ENCODE peak calls at places on chromosomes 5 and 9, in ten cellular contexts. M is choroid plexus epithelial cell, Y is fibroblast of mammary gland, Q is fibroblast of pulmonary artery, W is cardiac muscle cell, V is GM20000, J is endothelial cell, B is mucosa of descending colon, T is neural crest cell, O is progenitor cell of endocrine pancreas. N is an unnamed sample.

GRCh38 chr5:158115468-158115867 is 256.5 kb upstream of the CLINT1 start:
- DNase-seq in M (no peak), Y (peak; percentile 92), Q (no peak), W (no peak), V (no peak), J (no peak), B (no peak), T (no peak), O (no peak), N (no peak)

GRCh38 chr5:56699588-56699987 is 115.8 kb upstream of the MAP3K1 start:
- DNase-seq in M (no peak), Y (no peak), Q (no peak), W (no peak), V (no peak), J (no peak), B (no peak), T (no peak), O (no peak), N (no peak)

GRCh38 chr9:826500-827280 is 14.8 kb upstream of the DMRT1 start:
- DNase-seq in M (no peak), Y (no peak), Q (no peak), W (no peak), V (no peak), J (no peak), B (no peak), T (no peak), O (no peak), N (no peak)

GRCh38 chr5:16072616-16073015 is 107.0 kb downstream of the MARCHF11 start:
- DNase-seq in M (no peak), Y (no peak), Q (no peak), W (no peak), V (no peak), J (no peak), B (no peak), T (no peak), O (no peak), N (no peak)

GRCh38 chr5:169765176-169765575 is 128.1 kb downstream of the DOCK2 start:
- DNase-seq in M (no peak), Y (peak; percentile 18), Q (no peak), W (peak; percentile 44), V (no peak), J (no peak), B (no peak), T (no peak), O (no peak), N (no peak)

GRCh38 chr9:110066929-110067716 is 140.8 kb downstream of the C9orf152 start:
- DNase-seq in M (peak; percentile 46), Y (peak; percentile 59), Q (peak; percentile 69), W (no peak), V (no peak), J (no peak), B (no peak), T (no peak), O (no peak), N (no peak)

GRCh38 chr5:179187681-179188575 is 127.8 kb downstream of the ZNF354C start:
- DNase-seq in M (no peak), Y (no peak), Q (no peak), W (no peak), V (no peak), J (no peak), B (no peak), T (no peak), O (no peak), N (no peak)

GRCh38 chr9:111036946-111037743 is 1.1 kb downstream of the LPAR1 start:
- DNase-seq in M (peak; percentile 66), Y (peak; percentile 56), Q (peak; percentile 55), W (no peak), V (peak; percentile 12), J (no peak), B (no peak), T (no peak), O (no peak), N (no peak)

GRCh38 chr5:134304306-134304705 is 62.7 kb downstream of the CDKL3 start:
- DNase-seq in M (no peak), Y (no peak), Q (no peak), W (no peak), V (no peak), J (no peak), B (no peak), T (no peak), O (no peak), N (no peak)

GRCh38 chr5:8956659-8957058 is 589.2 kb downstream of the SEMA5A start:
- DNase-seq in M (no peak), Y (no peak), Q (no peak), W (no peak), V (no peak), J (no peak), B (no peak), T (no peak), O (no peak), N (no peak)

GRCh38 chr5:8953016-8953415 is 592.9 kb downstream of the SEMA5A start:
- DNase-seq in M (no peak), Y (no peak), Q (no peak), W (no peak), V (peak; percentile 7), J (no peak), B (no peak), T (no peak), O (no peak), N (no peak)

GRCh38 chr5:8953911-8954310 is 592.0 kb downstream of the SEMA5A start:
- DNase-seq in M (no peak), Y (peak; percentile 3), Q (no peak), W (no peak), V (no peak), J (no peak), B (no peak), T (no peak), O (no peak), N (no peak)

GRCh38 chr5:8952147-8952546 is 593.7 kb downstream of the SEMA5A start:
- DNase-seq in M (no peak), Y (no peak), Q (no peak), W (no peak), V (no peak), J (no peak), B (no peak), T (no peak), O (no peak), N (no peak)

DNA sequence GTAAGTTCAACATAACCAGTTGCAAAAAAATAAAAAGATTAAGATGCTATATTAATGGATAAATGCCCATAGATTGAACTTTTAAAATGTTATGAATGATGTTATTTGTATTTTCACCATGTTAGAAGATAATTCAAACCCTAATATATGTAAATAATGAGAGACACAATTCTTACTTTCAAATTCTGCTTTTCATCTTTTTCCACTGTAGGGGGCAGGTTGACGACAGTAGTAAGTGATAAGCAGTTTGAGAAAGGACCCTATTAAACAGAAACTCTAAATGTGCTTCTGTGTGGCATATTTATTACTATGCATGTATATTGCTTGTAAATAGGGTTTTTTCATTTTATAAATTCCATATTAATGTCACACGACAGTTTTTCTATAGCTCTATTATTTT is 591.1 kb downstream of the SEMA5A start:
- DNase-seq in M (peak; percentile 49), Y (peak; percentile 19), Q (no peak), W (no peak), V (no peak), J (no peak), B (no peak), T (no peak), O (no peak), N (no peak)
- TF ChIP-seq CTCF in M (peak; percentile 50), Y (peak; percentile 32), Q (peak; percentile 21), W (no peak), V (no peak), J (no peak), B (no peak), T (peak; percentile 14), O (no peak), N (no peak)

DNA sequence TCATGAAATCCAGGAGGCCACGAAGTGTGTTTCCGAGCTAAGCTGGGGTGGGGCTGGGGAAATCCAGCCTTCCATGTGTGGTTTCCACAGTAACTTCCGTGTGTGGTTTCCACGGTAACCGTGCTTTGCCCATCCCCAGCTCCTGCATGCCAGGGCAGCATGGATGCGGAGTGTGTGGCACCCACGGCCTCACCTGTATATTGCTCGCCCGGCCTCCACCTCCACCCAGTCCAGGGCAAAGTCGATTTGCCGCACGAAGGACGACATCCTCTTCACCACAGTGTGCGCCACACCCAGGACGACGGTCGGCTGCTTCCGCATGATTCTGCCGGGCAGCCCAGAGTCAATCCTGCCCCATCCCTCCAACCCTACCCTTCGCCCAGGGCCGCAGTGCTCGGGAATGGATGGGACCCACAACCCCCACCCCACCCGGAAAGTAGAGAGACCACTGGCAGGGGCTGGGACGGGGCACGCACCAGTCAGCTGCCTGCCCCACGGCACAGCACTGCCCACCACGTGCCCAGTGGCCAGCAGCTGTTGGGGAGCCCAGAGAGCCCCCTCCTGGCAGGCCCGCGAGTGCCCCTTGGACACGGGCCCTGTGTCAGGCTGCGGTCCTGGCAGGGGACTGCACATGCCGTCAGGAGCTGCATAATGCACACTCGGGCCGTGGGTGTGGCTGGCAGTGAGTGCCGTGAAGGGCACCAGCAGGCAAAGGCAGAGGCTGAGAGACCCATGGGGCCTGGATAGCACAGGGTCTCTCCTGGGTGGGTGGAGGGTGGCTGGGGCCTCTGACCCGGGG is 39.0 kb upstream of the NSMF start:
- DNase-seq in M (no peak), Y (no peak), Q (no peak), W (no peak), V (no peak), J (no peak), B (no peak), T (no peak), O (no peak), N (no peak)
- TF ChIP-seq CTCF in M (no peak), Y (no peak), Q (no peak), W (no peak), V (no peak), J (no peak), B (no peak), T (no peak), O (no peak), N (no peak)

GRCh38 chr5:36778336-36778735 is 98.2 kb upstream of the NIPBL start:
- DNase-seq in M (no peak), Y (peak; percentile 29), Q (no peak), W (no peak), V (no peak), J (no peak), B (no peak), T (no peak), O (no peak), N (no peak)

DNA sequence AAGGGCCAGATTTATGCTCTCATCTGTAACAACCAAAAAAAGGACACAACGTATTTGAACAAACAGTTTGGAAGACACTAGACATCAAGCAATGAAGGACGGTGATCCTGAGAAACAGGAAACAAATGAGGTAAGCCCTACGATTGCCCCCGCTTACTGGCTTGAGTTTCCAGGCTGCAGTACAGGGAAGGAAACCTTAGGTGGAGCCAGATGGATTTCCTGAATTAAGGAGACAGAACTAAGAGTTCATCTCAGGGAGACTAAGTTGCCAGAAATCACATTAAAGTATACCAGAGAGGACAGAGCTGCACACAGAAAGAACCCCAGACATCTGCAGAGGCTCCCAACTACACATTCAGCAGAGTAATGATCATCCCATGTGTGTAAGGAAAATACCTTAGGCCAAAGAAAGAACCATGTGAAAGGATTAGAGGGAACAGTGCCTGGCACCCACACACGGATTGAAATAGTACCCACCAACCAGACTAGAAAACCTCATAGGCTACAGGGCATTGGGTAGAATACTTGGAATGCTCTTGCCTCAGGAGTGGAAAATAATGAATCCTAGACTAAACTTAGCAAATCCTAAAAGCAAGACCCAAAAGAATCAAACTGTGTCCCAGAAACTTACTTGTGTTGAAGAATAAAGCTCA is 99.3 kb upstream of the NIPBL start:
- DNase-seq in M (peak; percentile 64), Y (peak; percentile 35), Q (peak; percentile 53), W (peak; percentile 57), V (peak; percentile 20), J (peak; percentile 56), B (no peak), T (peak; percentile 20), O (no peak), N (no peak)
- TF ChIP-seq CTCF in M (peak; percentile 71), Y (peak; percentile 44), Q (peak; percentile 55), W (peak; percentile 59), V (no peak), J (no peak), B (no peak), T (peak; percentile 50), O (peak; percentile 48), N (peak; percentile 65)

GRCh38 chr9:70578720-70579119 is 164.3 kb upstream of the KLF9 start:
- DNase-seq in M (no peak), Y (no peak), Q (no peak), W (no peak), V (no peak), J (no peak), B (no peak), T (no peak), O (no peak), N (no peak)
- TF ChIP-seq CTCF in M (peak; percentile 19), Y (no peak), Q (no peak), W (no peak), V (peak; percentile 1), J (no peak), B (no peak), T (no peak), O (no peak), N (no peak)

N was measured in right lobe of liver.